ENCODE peak calls at places on chromosomes 4 and X, in six cellular contexts. D is LHCN-M2, B is upper lobe of right lung, Y is NCI-H2081, P is stromal cell of bone marrow, M is GM12865. G is an unnamed sample.
A peak's percentile ranks its signal among the peaks of the same experiment; 100 is the strongest.

GRCh38 chrX:11040976-11041375 is 70.2 kb upstream of the HCCS start:
- DNase-seq in D (no peak), M (no peak), Y (no peak), B (no peak), P (no peak), G (no peak)

GRCh38 chr4:152028131-152028530 is 267.3 kb upstream of the GATB start:
- DNase-seq in P (no peak), D (no peak), Y (no peak), M (no peak), B (no peak), G (peak; percentile 45)

GRCh38 chrX:118566359-118566758 is 70.7 kb downstream of the DOCK11 start:
- DNase-seq in B (no peak), P (no peak), Y (no peak), M (no peak), D (no peak), G (no peak)

GRCh38 chr4:145178740-145179139 is 1.6 kb downstream of the OTUD4 start:
- DNase-seq in P (no peak), M (peak; percentile 50), B (no peak), Y (no peak), D (peak; percentile 12), G (peak; percentile 62)

GRCh38 chrX:133290076-133290475 is 71.9 kb upstream of the TFDP3 start:
- DNase-seq in B (no peak), Y (no peak), D (no peak), M (no peak), P (peak; percentile 24), G (no peak)

GRCh38 chrX:10483191-10483808 is 137.1 kb downstream of the MID1 start:
- DNase-seq in D (no peak), M (no peak), P (no peak), B (no peak), Y (no peak), G (no peak)

GRCh38 chr4:81566076-81566663 is 94.5 kb upstream of the RASGEF1B start:
- DNase-seq in B (no peak), D (no peak), M (no peak), P (no peak), Y (no peak), G (no peak)

GRCh38 chr4:129446074-129446473 is 350.1 kb downstream of the C4orf33 start:
- DNase-seq in M (no peak), Y (no peak), D (no peak), B (no peak), P (peak; percentile 13), G (no peak)

GRCh38 chrX:48793935-48794334 is 7.5 kb downstream of the GATA1 start:
- DNase-seq in P (no peak), Y (no peak), M (no peak), D (no peak), B (no peak), G (no peak)

GRCh38 chr4:15882675-15883086 is 55.9 kb downstream of the FGFBP1 start:
- DNase-seq in M (peak; percentile 86), B (no peak), Y (peak; percentile 74), D (peak; percentile 67), P (peak; percentile 66), G (peak; percentile 87)

GRCh38 chrX:65990702-65991101 is 49.2 kb downstream of the VSIG4 start:
- DNase-seq in M (no peak), Y (no peak), D (no peak), B (no peak), P (no peak), G (no peak)

GRCh38 chr4:3401436-3402171 is 40.2 kb upstream of the HGFAC start:
- DNase-seq in M (no peak), Y (no peak), P (no peak), D (no peak), B (peak; percentile 42), G (no peak)

GRCh38 chrX:13373807-13374187 is 53.9 kb upstream of the ATXN3L start:
- DNase-seq in B (no peak), M (no peak), D (peak; percentile 74), Y (no peak), P (peak; percentile 82), G (no peak)

GRCh38 chr4:44157611-44158277 is 290.9 kb downstream of the KCTD8 start:
- DNase-seq in D (no peak), M (no peak), Y (no peak), B (no peak), P (no peak), G (no peak)

GRCh38 chr4:154456240-154456639 is 35.4 kb downstream of the DCHS2 start:
- DNase-seq in Y (no peak), D (no peak), P (no peak), M (no peak), B (no peak), G (no peak)

GRCh38 chrX:2226182-2226581 is 274.6 kb downstream of the DHRSX start:
- DNase-seq in M (no peak), D (no peak), B (no peak), P (no peak), Y (no peak), G (no peak)

GRCh38 chr4:163400911-163401310 is 57.2 kb downstream of the NPY5R start:
- DNase-seq in D (no peak), Y (no peak), B (no peak), P (no peak), M (no peak), G (no peak)

GRCh38 chrX:37350034-37350365 is 836 bp downstream of the PRRG1 start:
- DNase-seq in P (no peak), M (no peak), B (no peak), D (peak; percentile 18), Y (no peak), G (no peak)

GRCh38 chr4:25861951-25862410 is 807 bp downstream of the SEL1L3 start:
- DNase-seq in D (no peak), P (no peak), Y (no peak), M (no peak), B (no peak), G (peak; percentile 78)

GRCh38 chr4:138945401-138945800 is 70.2 kb upstream of the NOCT start:
- DNase-seq in B (no peak), D (no peak), Y (no peak), M (no peak), P (no peak), G (no peak)

GRCh38 chrX:150196300-150196699 is 166.8 kb upstream of the MAMLD1 start:
- DNase-seq in Y (no peak), M (no peak), P (no peak), B (no peak), D (no peak), G (no peak)

GRCh38 chrX:119118780-119119395 is 8.7 kb downstream of the KIAA1210 start:
- DNase-seq in B (no peak), M (peak; percentile 57), P (peak; percentile 9), D (peak; percentile 25), Y (peak; percentile 55), G (peak; percentile 89)

GRCh38 chrX:134741801-134742200 is 83.5 kb upstream of the PLAC1 start:
- DNase-seq in D (no peak), Y (no peak), P (no peak), M (no peak), B (no peak), G (peak; percentile 23)

GRCh38 chr4:8863759-8864682 is 7.6 kb downstream of the HMX1 start:
- DNase-seq in Y (no peak), M (no peak), P (no peak), B (no peak), D (no peak), G (no peak)

GRCh38 chr4:60396680-60397079 is 803.4 kb upstream of the ADGRL3 start:
- DNase-seq in B (no peak), D (no peak), P (no peak), M (no peak), Y (no peak), G (no peak)

GRCh38 chr4:16067515-16067914 is 16.3 kb downstream of the PROM1 start:
- DNase-seq in P (no peak), M (no peak), Y (no peak), D (no peak), B (no peak), G (no peak)

GRCh38 chr4:110675406-110675805 is 52.5 kb upstream of the PITX2 start:
- DNase-seq in M (no peak), P (no peak), B (no peak), Y (no peak), D (no peak), G (no peak)

GRCh38 chrX:39905475-39905889 is 192.3 kb downstream of the BCOR start:
- DNase-seq in Y (no peak), B (no peak), D (peak; percentile 73), M (no peak), P (no peak), G (no peak)

GRCh38 chr4:95549246-95550138 is 719 bp upstream of the UNC5C start:
- DNase-seq in P (no peak), M (peak; percentile 81), D (peak; percentile 47), B (peak; percentile 75), Y (peak; percentile 15), G (no peak)

GRCh38 chrX:1316527-1316926 is 20.1 kb upstream of the IL3RA start:
- DNase-seq in M (no peak), B (peak; percentile 88), P (no peak), Y (no peak), D (no peak), G (no peak)

GRCh38 chrX:34866636-34867035 is 76.0 kb upstream of the FAM47B start:
- DNase-seq in Y (no peak), D (no peak), M (no peak), B (no peak), P (no peak), G (no peak)

G was measured in Karpas-422.